ENCODE peak calls at places on chromosomes 12 and 14, in seven cellular contexts. One of them, this sample, is unnamed.
A peak's percentile ranks its signal among the peaks of the same experiment; 100 is the strongest.

GRCh38 chr14:55702501-55702900 is 122.5 kb downstream of the KTN1 start:
- DNase-seq in suprapubic skin: no peak
- DNase-seq in AG04449: no peak
- DNase-seq in lower leg skin: no peak
- DNase-seq in fibroblast of lung: no peak
- DNase-seq in neural crest cell: no peak
- DNase-seq in H1: no peak
- DNase-seq in this sample: no peak

GRCh38 chr14:28661171-28661772 is 105.3 kb upstream of the FOXG1 start:
- DNase-seq in suprapubic skin: no peak
- DNase-seq in AG04449: no peak
- DNase-seq in lower leg skin: no peak
- DNase-seq in fibroblast of lung: peak; percentile 99
- DNase-seq in neural crest cell: no peak
- DNase-seq in H1: peak; percentile 53
- DNase-seq in this sample: no peak

GRCh38 chr12:112386726-112387125 is 4.5 kb upstream of the HECTD4 start:
- DNase-seq in suprapubic skin: no peak
- DNase-seq in AG04449: peak; percentile 37
- DNase-seq in lower leg skin: no peak
- DNase-seq in fibroblast of lung: no peak
- DNase-seq in neural crest cell: no peak
- DNase-seq in H1: no peak
- DNase-seq in this sample: no peak

GRCh38 chr12:110073049-110073831 is 24.9 kb upstream of the C12orf76 start:
- DNase-seq in suprapubic skin: no peak
- DNase-seq in AG04449: no peak
- DNase-seq in lower leg skin: peak; percentile 87
- DNase-seq in fibroblast of lung: peak; percentile 20
- DNase-seq in neural crest cell: no peak
- DNase-seq in H1: peak; percentile 48
- DNase-seq in this sample: no peak

GRCh38 chr14:76926521-76927251 is 100.5 kb downstream of the LRRC74A start:
- DNase-seq in suprapubic skin: no peak
- DNase-seq in AG04449: no peak
- DNase-seq in lower leg skin: no peak
- DNase-seq in fibroblast of lung: peak; percentile 37
- DNase-seq in neural crest cell: no peak
- DNase-seq in H1: no peak
- DNase-seq in this sample: no peak

GRCh38 chr14:71478542-71478941 is 453.7 kb upstream of the RGS6 start:
- DNase-seq in suprapubic skin: no peak
- DNase-seq in AG04449: no peak
- DNase-seq in lower leg skin: no peak
- DNase-seq in fibroblast of lung: peak; percentile 71
- DNase-seq in neural crest cell: no peak
- DNase-seq in H1: no peak
- DNase-seq in this sample: no peak

GRCh38 chr14:61177279-61178225 is 103.6 kb downstream of the TMEM30B start:
- DNase-seq in suprapubic skin: no peak
- DNase-seq in AG04449: no peak
- DNase-seq in lower leg skin: no peak
- DNase-seq in fibroblast of lung: peak; percentile 79
- DNase-seq in neural crest cell: no peak
- DNase-seq in H1: no peak
- DNase-seq in this sample: no peak

GRCh38 chr12:56571131-56571530 is 49.5 kb downstream of the RBMS2 start:
- DNase-seq in suprapubic skin: no peak
- DNase-seq in AG04449: no peak
- DNase-seq in lower leg skin: no peak
- DNase-seq in fibroblast of lung: no peak
- DNase-seq in neural crest cell: no peak
- DNase-seq in H1: no peak
- DNase-seq in this sample: no peak

GRCh38 chr14:61566537-61567225 is 128.6 kb upstream of the HIF1A start:
- DNase-seq in suprapubic skin: no peak
- DNase-seq in AG04449: no peak
- DNase-seq in lower leg skin: no peak
- DNase-seq in fibroblast of lung: peak; percentile 88
- DNase-seq in neural crest cell: no peak
- DNase-seq in H1: no peak
- DNase-seq in this sample: no peak

GRCh38 chr12:76201758-76202157 is 117.3 kb upstream of the NAP1L1 start:
- DNase-seq in suprapubic skin: no peak
- DNase-seq in AG04449: no peak
- DNase-seq in lower leg skin: no peak
- DNase-seq in fibroblast of lung: peak; percentile 75
- DNase-seq in neural crest cell: no peak
- DNase-seq in H1: no peak
- DNase-seq in this sample: no peak

GRCh38 chr12:52018448-52019122 is 11.8 kb downstream of the TAMALIN start:
- DNase-seq in suprapubic skin: no peak
- DNase-seq in AG04449: no peak
- DNase-seq in lower leg skin: no peak
- DNase-seq in fibroblast of lung: no peak
- DNase-seq in neural crest cell: no peak
- DNase-seq in H1: no peak
- DNase-seq in this sample: no peak

GRCh38 chr12:56581418-56582145 is 48.5 kb downstream of the BAZ2A start:
- DNase-seq in suprapubic skin: no peak
- DNase-seq in AG04449: no peak
- DNase-seq in lower leg skin: no peak
- DNase-seq in fibroblast of lung: peak; percentile 78
- DNase-seq in neural crest cell: no peak
- DNase-seq in H1: no peak
- DNase-seq in this sample: no peak

GRCh38 chr14:77314043-77314442 is 6.6 kb downstream of the POMT2 start:
- DNase-seq in suprapubic skin: no peak
- DNase-seq in AG04449: peak; percentile 80
- DNase-seq in lower leg skin: peak; percentile 69
- DNase-seq in fibroblast of lung: peak; percentile 57
- DNase-seq in neural crest cell: no peak
- DNase-seq in H1: no peak
- DNase-seq in this sample: no peak

GRCh38 chr14:31944256-31945073 is 132.6 kb upstream of the ARHGAP5 start:
- DNase-seq in suprapubic skin: no peak
- DNase-seq in AG04449: no peak
- DNase-seq in lower leg skin: no peak
- DNase-seq in fibroblast of lung: no peak
- DNase-seq in neural crest cell: no peak
- DNase-seq in H1: no peak
- DNase-seq in this sample: no peak

GRCh38 chr14:92780865-92781264 is 13.2 kb upstream of the GOLGA5 start:
- DNase-seq in suprapubic skin: no peak
- DNase-seq in AG04449: no peak
- DNase-seq in lower leg skin: no peak
- DNase-seq in fibroblast of lung: no peak
- DNase-seq in neural crest cell: no peak
- DNase-seq in H1: no peak
- DNase-seq in this sample: no peak

GRCh38 chr12:79934309-79935020 is 432 bp downstream of the PPP1R12A start:
- DNase-seq in suprapubic skin: peak; percentile 83
- DNase-seq in AG04449: no peak
- DNase-seq in lower leg skin: peak; percentile 93
- DNase-seq in fibroblast of lung: peak; percentile 56
- DNase-seq in neural crest cell: peak; percentile 40
- DNase-seq in H1: peak; percentile 79
- DNase-seq in this sample: no peak

GRCh38 chr12:124532947-124533346 is 34.5 kb downstream of the NCOR2 start:
- DNase-seq in suprapubic skin: no peak
- DNase-seq in AG04449: no peak
- DNase-seq in lower leg skin: no peak
- DNase-seq in fibroblast of lung: no peak
- DNase-seq in neural crest cell: no peak
- DNase-seq in H1: no peak
- DNase-seq in this sample: no peak

GRCh38 chr12:87756721-87757120 is 272.5 kb downstream of the C12orf50 start:
- DNase-seq in suprapubic skin: no peak
- DNase-seq in AG04449: no peak
- DNase-seq in lower leg skin: no peak
- DNase-seq in fibroblast of lung: no peak
- DNase-seq in neural crest cell: no peak
- DNase-seq in H1: no peak
- DNase-seq in this sample: no peak

GRCh38 chr14:103624860-103625259 is 4.2 kb upstream of the KLC1 start:
- DNase-seq in suprapubic skin: peak; percentile 93
- DNase-seq in AG04449: no peak
- DNase-seq in lower leg skin: peak; percentile 97
- DNase-seq in fibroblast of lung: peak; percentile 73
- DNase-seq in neural crest cell: no peak
- DNase-seq in H1: no peak
- DNase-seq in this sample: no peak

GRCh38 chr12:76529226-76529918 is 30.2 kb downstream of the OSBPL8 start:
- DNase-seq in suprapubic skin: no peak
- DNase-seq in AG04449: no peak
- DNase-seq in lower leg skin: no peak
- DNase-seq in fibroblast of lung: peak; percentile 10
- DNase-seq in neural crest cell: no peak
- DNase-seq in H1: no peak
- DNase-seq in this sample: no peak

GRCh38 chr14:68307769-68308168 is 485.1 kb downstream of the ZFP36L1 start:
- DNase-seq in suprapubic skin: no peak
- DNase-seq in AG04449: no peak
- DNase-seq in lower leg skin: no peak
- DNase-seq in fibroblast of lung: no peak
- DNase-seq in neural crest cell: no peak
- DNase-seq in H1: no peak
- DNase-seq in this sample: no peak

GRCh38 chr14:89000007-89000942 is 175.8 kb downstream of the TTC8 start:
- DNase-seq in suprapubic skin: no peak
- DNase-seq in AG04449: peak; percentile 89
- DNase-seq in lower leg skin: no peak
- DNase-seq in fibroblast of lung: peak; percentile 98
- DNase-seq in neural crest cell: no peak
- DNase-seq in H1: no peak
- DNase-seq in this sample: no peak

GRCh38 chr14:91059576-91060471 is 617 bp downstream of the RPS6KA5 start:
- DNase-seq in suprapubic skin: peak; percentile 81
- DNase-seq in AG04449: no peak
- DNase-seq in lower leg skin: peak; percentile 90
- DNase-seq in fibroblast of lung: no peak
- DNase-seq in neural crest cell: peak; percentile 21
- DNase-seq in H1: peak; percentile 77
- DNase-seq in this sample: no peak
- TF ChIP-seq CTCF in suprapubic skin: peak; percentile 17
- TF ChIP-seq CTCF in AG04449: peak; percentile 21
- TF ChIP-seq CTCF in lower leg skin: no peak
- TF ChIP-seq CTCF in fibroblast of lung: no peak
- TF ChIP-seq CTCF in neural crest cell: peak; percentile 26
- TF ChIP-seq CTCF in H1: no peak
- TF ChIP-seq CTCF in this sample: peak; percentile 37

GRCh38 chr14:22106700-22107697 is 433.4 kb upstream of the OR4E1 start:
- DNase-seq in suprapubic skin: no peak
- DNase-seq in AG04449: no peak
- DNase-seq in lower leg skin: no peak
- DNase-seq in fibroblast of lung: no peak
- DNase-seq in neural crest cell: no peak
- DNase-seq in H1: no peak
- DNase-seq in this sample: no peak
- TF ChIP-seq CTCF in suprapubic skin: no peak
- TF ChIP-seq CTCF in AG04449: no peak
- TF ChIP-seq CTCF in lower leg skin: no peak
- TF ChIP-seq CTCF in fibroblast of lung: no peak
- TF ChIP-seq CTCF in neural crest cell: peak; percentile 35
- TF ChIP-seq CTCF in H1: no peak
- TF ChIP-seq CTCF in this sample: no peak

GRCh38 chr12:66279127-66279712 is 23.1 kb upstream of the HELB start:
- DNase-seq in suprapubic skin: no peak
- DNase-seq in AG04449: no peak
- DNase-seq in lower leg skin: no peak
- DNase-seq in fibroblast of lung: peak; percentile 7
- DNase-seq in neural crest cell: no peak
- DNase-seq in H1: no peak
- DNase-seq in this sample: no peak
- TF ChIP-seq CTCF in suprapubic skin: no peak
- TF ChIP-seq CTCF in AG04449: peak; percentile 66
- TF ChIP-seq CTCF in lower leg skin: no peak
- TF ChIP-seq CTCF in fibroblast of lung: peak; percentile 76
- TF ChIP-seq CTCF in neural crest cell: peak; percentile 50
- TF ChIP-seq CTCF in H1: peak; percentile 77
- TF ChIP-seq CTCF in this sample: peak; percentile 62

DNA sequence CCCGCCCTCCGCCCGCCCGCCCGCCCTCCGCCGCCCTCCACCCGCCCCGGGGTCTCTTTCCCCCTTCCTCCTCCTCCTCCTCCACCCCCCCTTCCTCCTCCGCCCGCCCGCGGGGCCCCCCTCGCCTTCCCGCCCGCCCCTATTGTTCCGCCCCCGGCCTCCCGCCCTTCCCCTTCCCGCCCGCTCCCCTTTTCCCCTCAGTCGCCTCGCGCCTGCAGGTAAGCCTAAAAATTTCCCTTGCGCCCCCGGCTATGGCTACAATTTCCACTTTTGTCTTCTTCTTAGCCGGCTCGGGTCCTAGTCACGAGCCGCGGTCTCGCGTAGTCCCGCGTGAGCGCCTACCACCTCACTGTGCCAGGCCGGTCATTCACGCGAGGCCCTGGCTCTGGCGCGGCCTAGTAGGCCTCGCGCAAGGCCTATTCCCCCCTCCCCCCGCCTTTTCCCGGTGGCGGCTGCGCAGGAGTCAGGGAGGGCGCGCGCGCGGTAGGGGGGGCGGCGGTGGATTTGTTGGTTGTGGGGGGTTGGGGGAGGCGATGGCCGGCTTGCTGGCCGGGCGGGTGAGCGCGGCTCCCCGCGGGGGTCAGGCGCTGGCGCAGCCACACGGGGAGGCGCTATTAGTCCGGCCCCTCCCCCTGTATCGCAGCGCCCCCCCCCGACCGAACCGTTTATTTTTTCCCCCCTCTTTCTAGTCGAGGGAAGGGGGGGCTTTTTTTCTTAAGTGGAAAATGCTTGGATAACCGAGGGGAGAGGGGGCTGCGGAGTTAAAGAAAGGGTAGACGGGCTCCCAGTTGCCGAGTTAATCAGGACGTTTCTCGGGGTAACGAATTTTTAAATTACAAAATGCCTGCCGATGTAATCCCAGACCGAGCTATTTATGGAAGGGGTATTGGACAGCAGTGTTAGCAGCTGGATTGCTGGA is 516 bp downstream of the PCBP2 start:
- DNase-seq in suprapubic skin: peak; percentile 93
- DNase-seq in AG04449: no peak
- DNase-seq in lower leg skin: peak; percentile 95
- DNase-seq in fibroblast of lung: peak; percentile 88
- DNase-seq in neural crest cell: peak; percentile 80
- DNase-seq in H1: peak; percentile 87
- DNase-seq in this sample: peak; percentile 95
- TF ChIP-seq CTCF in suprapubic skin: no peak
- TF ChIP-seq CTCF in AG04449: no peak
- TF ChIP-seq CTCF in lower leg skin: no peak
- TF ChIP-seq CTCF in fibroblast of lung: no peak
- TF ChIP-seq CTCF in neural crest cell: no peak
- TF ChIP-seq CTCF in H1: no peak
- TF ChIP-seq CTCF in this sample: peak; percentile 53

GRCh38 chr12:57726884-57727757 is 11.4 kb downstream of the AGAP2 start:
- DNase-seq in suprapubic skin: no peak
- DNase-seq in AG04449: no peak
- DNase-seq in lower leg skin: peak; percentile 88
- DNase-seq in fibroblast of lung: peak; percentile 33
- DNase-seq in neural crest cell: no peak
- DNase-seq in H1: peak; percentile 77
- DNase-seq in this sample: peak; percentile 84
- TF ChIP-seq CTCF in suprapubic skin: no peak
- TF ChIP-seq CTCF in AG04449: peak; percentile 63
- TF ChIP-seq CTCF in lower leg skin: no peak
- TF ChIP-seq CTCF in fibroblast of lung: peak; percentile 46
- TF ChIP-seq CTCF in neural crest cell: peak; percentile 36
- TF ChIP-seq CTCF in H1: no peak
- TF ChIP-seq CTCF in this sample: peak; percentile 36

This sample was measured in osteocyte.